ENCODE peak calls at places on chromosomes 1 and 21, in five cellular contexts. F is A549, S is brain microvascular endothelial cell, L is heart left ventricle, B is adrenal gland. K is an unnamed sample.

GRCh38 chr1:48966583-48966982 is 189.9 kb upstream of the BEND5 start:
- DNase-seq in B (no peak), S (no peak), F (no peak), L (no peak), K (no peak)

GRCh38 chr1:45512641-45513054 is 9.0 kb downstream of the PRDX1 start:
- DNase-seq in S (peak; percentile 70), B (peak; percentile 71), F (peak; percentile 74), L (peak; percentile 55), K (no peak)

GRCh38 chr1:8213136-8213535 is 104.8 kb upstream of the SLC45A1 start:
- DNase-seq in F (no peak), B (no peak), L (no peak), S (no peak), K (no peak)

GRCh38 chr1:11675362-11675761 is 5.6 kb downstream of the MAD2L2 start:
- DNase-seq in S (no peak), F (no peak), L (no peak), B (no peak), K (no peak)

GRCh38 chr1:35454616-35455015 is 102.6 kb downstream of the KIAA0319L start:
- DNase-seq in F (no peak), B (peak; percentile 72), L (no peak), S (peak; percentile 53), K (no peak)

GRCh38 chr1:93880731-93881130 is 1.7 kb upstream of the DNTTIP2 start:
- DNase-seq in F (no peak), S (no peak), L (no peak), B (no peak), K (no peak)

GRCh38 chr1:175129644-175129996 is 62.0 kb downstream of the TNN start:
- DNase-seq in L (no peak), B (no peak), F (no peak), S (no peak), K (no peak)

GRCh38 chr1:187517508-187517907 is 688.8 kb downstream of the PLA2G4A start:
- DNase-seq in F (no peak), S (no peak), L (no peak), B (no peak), K (no peak)

GRCh38 chr1:117318011-117318410 is 49.2 kb upstream of the MAN1A2 start:
- DNase-seq in F (no peak), L (no peak), S (no peak), B (no peak), K (no peak)

GRCh38 chr1:210516675-210517459 is 188.2 kb downstream of the HHAT start:
- DNase-seq in S (no peak), L (no peak), F (no peak), B (no peak), K (no peak)

GRCh38 chr1:220796530-220796929 is 9.8 kb downstream of the MTARC1 start:
- DNase-seq in L (no peak), S (no peak), F (no peak), B (no peak), K (no peak)

GRCh38 chr1:56291374-56291841 is 288.0 kb downstream of the PLPP3 start:
- DNase-seq in B (peak; percentile 20), L (peak; percentile 33), F (no peak), S (no peak), K (no peak)

DNA sequence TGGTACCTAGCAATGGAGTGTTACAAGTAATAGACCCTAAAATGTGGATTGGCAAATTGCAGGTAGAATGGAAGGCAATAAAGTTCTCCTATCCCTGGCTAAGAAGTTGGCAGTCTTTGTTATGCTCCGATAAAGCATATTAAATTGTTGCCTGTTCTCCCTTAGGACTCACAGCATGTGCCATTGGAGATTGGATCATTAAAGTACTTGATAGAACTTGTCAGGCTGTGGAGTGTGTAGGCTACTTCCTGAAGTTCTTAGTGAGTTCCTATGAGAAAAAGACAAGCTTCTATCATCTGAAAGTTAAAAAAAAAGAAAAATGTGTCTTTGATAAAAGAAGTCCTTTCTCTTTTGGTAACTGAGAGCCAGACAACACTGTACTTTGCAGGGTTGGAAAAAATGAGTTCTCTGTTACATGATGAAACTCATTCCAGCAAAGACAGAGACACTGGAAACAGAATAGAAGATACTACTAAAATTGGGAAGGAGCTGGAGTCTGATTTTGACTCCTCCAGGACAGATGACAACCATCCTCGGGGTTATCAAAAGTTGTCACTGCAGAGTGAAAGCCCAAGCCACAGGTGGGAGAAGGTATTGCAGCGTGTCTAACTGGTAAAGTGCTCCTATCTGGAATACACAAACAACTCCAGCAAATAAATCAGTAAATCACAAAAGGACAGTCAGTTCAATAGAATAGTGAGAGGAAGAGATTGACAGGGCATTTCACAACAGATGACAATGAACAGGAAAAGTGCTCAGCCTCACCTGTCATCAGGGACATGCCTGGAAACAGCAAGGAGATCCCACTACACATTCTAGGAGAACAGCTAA is 87.5 kb upstream of the WDR26 start:
- DNase-seq in F (no peak), B (no peak), L (no peak), S (no peak), K (no peak)
- TF ChIP-seq CTCF in F (no peak), B (no peak), L (peak; percentile 9), S (peak; percentile 29), K (peak; percentile 8)

GRCh38 chr21:20424943-20425342 is 573.3 kb upstream of the NCAM2 start:
- DNase-seq in B (no peak), S (no peak), L (no peak), F (no peak), K (no peak)
- TF ChIP-seq CTCF in B (no peak), S (no peak), L (no peak), F (no peak), K (no peak)

GRCh38 chr1:227661495-227661894 is 73.6 kb downstream of the JMJD4 start:
- DNase-seq in L (no peak), F (peak; percentile 23), B (no peak), S (no peak), K (no peak)
- TF ChIP-seq CTCF in L (no peak), F (no peak), B (no peak), S (no peak), K (no peak)

GRCh38 chr1:53557830-53558784 is 98.9 kb downstream of the DMRTB1 start:
- DNase-seq in F (no peak), B (no peak), L (no peak), S (no peak), K (no peak)

GRCh38 chr1:53556657-53557227 is 97.5 kb downstream of the DMRTB1 start:
- DNase-seq in L (no peak), B (peak; percentile 0), S (no peak), F (no peak), K (no peak)

GRCh38 chr1:53559391-53559815 is 100.2 kb downstream of the DMRTB1 start:
- DNase-seq in B (no peak), F (no peak), L (no peak), S (no peak), K (no peak)

GRCh38 chr1:53558916-53559315 is 99.7 kb downstream of the DMRTB1 start:
- DNase-seq in S (no peak), F (no peak), B (no peak), L (no peak), K (no peak)

DNA sequence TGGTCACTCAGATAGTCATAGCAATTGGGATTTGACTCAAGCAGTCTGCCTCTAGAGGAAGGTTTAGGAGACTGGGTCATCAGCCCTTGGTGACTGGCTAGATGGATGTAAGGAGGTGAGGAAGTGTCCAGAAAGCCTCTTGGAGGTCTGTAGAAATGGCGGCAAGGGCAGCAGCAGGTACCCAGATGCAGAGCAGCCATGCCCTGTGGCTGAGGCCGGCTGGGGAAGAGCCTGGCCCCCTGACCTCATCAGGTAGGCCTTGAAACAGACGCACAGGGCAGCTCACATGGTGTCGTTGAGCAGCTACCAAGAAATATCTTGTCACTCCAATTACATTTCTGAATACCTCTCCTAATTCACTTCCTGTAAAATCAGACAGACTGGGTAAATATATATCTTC is 98.2 kb downstream of the DMRTB1 start:
- DNase-seq in B (no peak), F (no peak), S (no peak), L (no peak), K (no peak)
- TF ChIP-seq CTCF in B (no peak), F (no peak), S (peak; percentile 10), L (no peak), K (no peak)

DNA sequence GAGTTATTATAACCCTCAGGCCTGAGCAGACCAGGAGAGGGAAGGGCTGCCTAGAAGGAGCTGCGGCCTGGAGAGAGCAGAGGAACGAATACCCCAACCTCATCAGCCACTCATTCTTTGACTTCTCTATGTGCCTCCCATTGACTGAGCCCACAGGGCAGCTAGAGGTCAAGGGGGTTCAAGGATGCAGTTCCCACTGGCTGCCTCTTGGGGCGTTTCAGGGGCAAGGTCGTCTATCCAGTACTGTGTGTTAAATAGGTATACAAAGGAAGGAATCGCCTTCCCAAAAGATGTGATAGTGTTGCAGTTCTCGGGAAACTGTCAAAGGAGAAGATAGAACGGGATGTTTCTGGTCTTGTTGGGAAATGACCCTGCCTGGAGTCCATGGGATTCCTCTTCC is 250.6 kb downstream of the PRDM2 start:
- DNase-seq in F (no peak), L (no peak), S (no peak), B (no peak), K (no peak)
- TF ChIP-seq CTCF in F (no peak), L (peak; percentile 18), S (peak; percentile 13), B (no peak), K (peak; percentile 14)

GRCh38 chr1:21472861-21473260 is 32.9 kb downstream of the NBPF3 start:
- DNase-seq in B (no peak), L (no peak), S (no peak), F (no peak), K (no peak)

DNA sequence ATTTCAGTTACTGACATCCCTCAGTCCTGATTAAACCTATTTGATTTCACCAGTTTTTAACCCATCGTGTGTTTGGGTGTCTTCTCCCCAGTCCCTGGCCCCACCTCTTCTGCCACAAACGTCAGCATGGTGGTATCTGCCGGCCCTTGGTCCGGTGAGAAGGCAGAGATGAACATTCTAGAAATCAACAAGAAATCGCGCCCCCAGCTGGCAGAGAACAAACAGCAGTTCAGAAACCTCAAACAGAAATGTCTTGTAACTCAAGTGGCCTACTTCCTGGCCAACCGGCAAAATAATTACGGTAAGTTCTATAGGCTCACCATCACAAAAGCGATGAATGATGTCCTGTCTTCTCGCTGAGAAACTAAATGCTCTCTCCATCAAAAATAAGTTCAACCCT is 28.7 kb downstream of the NBPF3 start:
- DNase-seq in S (peak; percentile 38), B (no peak), F (peak; percentile 33), L (no peak), K (no peak)
- TF ChIP-seq CTCF in S (peak; percentile 71), B (no peak), F (peak; percentile 19), L (peak; percentile 23), K (peak; percentile 35)

DNA sequence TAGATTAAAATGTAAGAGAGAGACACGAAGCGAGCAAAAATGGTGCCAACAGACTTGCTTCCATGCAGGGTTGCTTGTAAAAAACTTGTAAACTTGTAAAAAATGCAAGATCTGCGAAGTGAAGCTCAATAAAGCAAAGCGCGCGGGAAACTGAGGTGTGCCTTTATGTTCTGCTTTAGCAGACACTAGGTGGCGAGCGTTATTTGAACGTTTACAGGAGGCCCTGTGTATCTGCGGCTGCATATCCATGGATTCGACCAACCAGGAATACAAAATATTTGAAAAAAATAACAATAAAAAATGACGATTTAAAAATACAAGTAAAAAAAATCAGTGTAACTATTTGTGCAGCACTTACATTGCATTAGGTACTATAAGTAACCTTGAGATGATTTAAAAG is 1.5 kb downstream of the UBE2G2 start:
- DNase-seq in L (no peak), B (no peak), F (peak; percentile 43), S (no peak), K (no peak)
- TF ChIP-seq CTCF in L (peak; percentile 36), B (no peak), F (peak; percentile 21), S (peak; percentile 59), K (peak; percentile 49)

GRCh38 chr1:21703318-21703963 is 34.3 kb upstream of the RAP1GAP start:
- DNase-seq in L (no peak), S (peak; percentile 80), F (peak; percentile 57), B (peak; percentile 64), K (peak; percentile 52)
- TF ChIP-seq CTCF in L (peak; percentile 34), S (peak; percentile 63), F (peak; percentile 49), B (peak; percentile 53), K (peak; percentile 55)

GRCh38 chr1:225735252-225736149 is 42.1 kb upstream of the SRP9 start:
- DNase-seq in F (peak; percentile 93), L (peak; percentile 56), B (peak; percentile 91), S (peak; percentile 95), K (peak; percentile 83)
- TF ChIP-seq CTCF in F (peak; percentile 14), L (no peak), B (no peak), S (peak; percentile 33), K (no peak)

K was measured in astrocyte of the cerebellum.